ENCODE peak calls at places on chromosomes 12 and 14, in ten cellular contexts. One of them, this sample, is unnamed.

GRCh38 chr12:99618657-99619056 is 28.9 kb upstream of the GARIN6 start:
- DNase-seq in naive thymus-derived CD8-positive, alpha-beta T cell: no peak
- DNase-seq in stimulated activated CD4-positive, alpha-beta T cell treated with anti-CD3 and anti-CD28 coated beads, Interleukin-4, amount 100 ng/mL, for 48 hours: no peak
- DNase-seq in NCI-H1436 treated with DMSO at 0.1 percent for 48 hours: no peak
- DNase-seq in Karpas-422: no peak
- DNase-seq in amygdala: no peak
- DNase-seq in lung: no peak
- DNase-seq in NCI-H748 treated with DMSO at 0.1 percent for 48 hours: no peak
- DNase-seq in activated T-helper 1 cell treated with anti-CD3 and anti-CD28 coated beads, Interleukin-12 subunit alpha, Interleukin-12 subunit beta, Interleukin-2, Interleukin-4 antibody, amounts not matched to agents 30 ng/mL and 10 ng/mL and 1 ng/mL, durations not matched to agents 14 hours and 24 hours and 36 hours: no peak
- DNase-seq in activated CD4-positive, CD25-positive, alpha-beta regulatory T cell: no peak
- DNase-seq in this sample: no peak

GRCh38 chr12:107917912-107918800 is 143.7 kb downstream of the ASCL4 start:
- DNase-seq in stimulated activated CD4-positive, alpha-beta T cell treated with anti-CD3 and anti-CD28 coated beads, Interleukin-4, amount 100 ng/mL, for 48 hours: no peak
- DNase-seq in amygdala: peak
- DNase-seq in lung: no peak
- DNase-seq in activated CD4-positive, CD25-positive, alpha-beta regulatory T cell: no peak
- DNase-seq in NCI-H1436 treated with DMSO at 0.1 percent for 48 hours: no peak
- DNase-seq in Karpas-422: peak
- DNase-seq in NCI-H748 treated with DMSO at 0.1 percent for 48 hours: peak
- DNase-seq in activated T-helper 1 cell treated with anti-CD3 and anti-CD28 coated beads, Interleukin-12 subunit alpha, Interleukin-12 subunit beta, Interleukin-2, Interleukin-4 antibody, amounts not matched to agents 30 ng/mL and 10 ng/mL and 1 ng/mL, durations not matched to agents 14 hours and 24 hours and 36 hours: no peak
- DNase-seq in naive thymus-derived CD8-positive, alpha-beta T cell: no peak
- DNase-seq in this sample: peak

GRCh38 chr12:118984206-118984943 is 3.0 kb downstream of the SRRM4 start:
- DNase-seq in activated T-helper 1 cell treated with anti-CD3 and anti-CD28 coated beads, Interleukin-12 subunit alpha, Interleukin-12 subunit beta, Interleukin-2, Interleukin-4 antibody, amounts not matched to agents 30 ng/mL and 10 ng/mL and 1 ng/mL, durations not matched to agents 14 hours and 24 hours and 36 hours: no peak
- DNase-seq in amygdala: no peak
- DNase-seq in lung: no peak
- DNase-seq in activated CD4-positive, CD25-positive, alpha-beta regulatory T cell: no peak
- DNase-seq in stimulated activated CD4-positive, alpha-beta T cell treated with anti-CD3 and anti-CD28 coated beads, Interleukin-4, amount 100 ng/mL, for 48 hours: no peak
- DNase-seq in Karpas-422: no peak
- DNase-seq in NCI-H1436 treated with DMSO at 0.1 percent for 48 hours: no peak
- DNase-seq in naive thymus-derived CD8-positive, alpha-beta T cell: no peak
- DNase-seq in NCI-H748 treated with DMSO at 0.1 percent for 48 hours: peak
- DNase-seq in this sample: no peak

GRCh38 chr12:38502016-38502415 is 185.4 kb downstream of the ALG10B start:
- DNase-seq in amygdala: no peak
- DNase-seq in NCI-H748 treated with DMSO at 0.1 percent for 48 hours: no peak
- DNase-seq in lung: no peak
- DNase-seq in activated CD4-positive, CD25-positive, alpha-beta regulatory T cell: no peak
- DNase-seq in stimulated activated CD4-positive, alpha-beta T cell treated with anti-CD3 and anti-CD28 coated beads, Interleukin-4, amount 100 ng/mL, for 48 hours: no peak
- DNase-seq in naive thymus-derived CD8-positive, alpha-beta T cell: no peak
- DNase-seq in NCI-H1436 treated with DMSO at 0.1 percent for 48 hours: no peak
- DNase-seq in activated T-helper 1 cell treated with anti-CD3 and anti-CD28 coated beads, Interleukin-12 subunit alpha, Interleukin-12 subunit beta, Interleukin-2, Interleukin-4 antibody, amounts not matched to agents 30 ng/mL and 10 ng/mL and 1 ng/mL, durations not matched to agents 14 hours and 24 hours and 36 hours: no peak
- DNase-seq in Karpas-422: no peak
- DNase-seq in this sample: no peak

GRCh38 chr12:131947482-131948027 is 2.2 kb upstream of the EP400 start:
- DNase-seq in amygdala: no peak
- DNase-seq in lung: no peak
- DNase-seq in NCI-H748 treated with DMSO at 0.1 percent for 48 hours: no peak
- DNase-seq in NCI-H1436 treated with DMSO at 0.1 percent for 48 hours: no peak
- DNase-seq in activated T-helper 1 cell treated with anti-CD3 and anti-CD28 coated beads, Interleukin-12 subunit alpha, Interleukin-12 subunit beta, Interleukin-2, Interleukin-4 antibody, amounts not matched to agents 30 ng/mL and 10 ng/mL and 1 ng/mL, durations not matched to agents 14 hours and 24 hours and 36 hours: no peak
- DNase-seq in activated CD4-positive, CD25-positive, alpha-beta regulatory T cell: no peak
- DNase-seq in Karpas-422: no peak
- DNase-seq in stimulated activated CD4-positive, alpha-beta T cell treated with anti-CD3 and anti-CD28 coated beads, Interleukin-4, amount 100 ng/mL, for 48 hours: no peak
- DNase-seq in naive thymus-derived CD8-positive, alpha-beta T cell: no peak
- DNase-seq in this sample: no peak

GRCh38 chr14:51539571-51540037 is 112.1 kb upstream of the FRMD6 start:
- DNase-seq in Karpas-422: no peak
- DNase-seq in amygdala: no peak
- DNase-seq in lung: no peak
- DNase-seq in activated CD4-positive, CD25-positive, alpha-beta regulatory T cell: no peak
- DNase-seq in NCI-H1436 treated with DMSO at 0.1 percent for 48 hours: no peak
- DNase-seq in NCI-H748 treated with DMSO at 0.1 percent for 48 hours: no peak
- DNase-seq in activated T-helper 1 cell treated with anti-CD3 and anti-CD28 coated beads, Interleukin-12 subunit alpha, Interleukin-12 subunit beta, Interleukin-2, Interleukin-4 antibody, amounts not matched to agents 30 ng/mL and 10 ng/mL and 1 ng/mL, durations not matched to agents 14 hours and 24 hours and 36 hours: no peak
- DNase-seq in naive thymus-derived CD8-positive, alpha-beta T cell: no peak
- DNase-seq in stimulated activated CD4-positive, alpha-beta T cell treated with anti-CD3 and anti-CD28 coated beads, Interleukin-4, amount 100 ng/mL, for 48 hours: no peak
- DNase-seq in this sample: peak

GRCh38 chr14:65422093-65422834 is 9.7 kb downstream of the FUT8 start:
- DNase-seq in NCI-H748 treated with DMSO at 0.1 percent for 48 hours: no peak
- DNase-seq in activated CD4-positive, CD25-positive, alpha-beta regulatory T cell: no peak
- DNase-seq in Karpas-422: no peak
- DNase-seq in stimulated activated CD4-positive, alpha-beta T cell treated with anti-CD3 and anti-CD28 coated beads, Interleukin-4, amount 100 ng/mL, for 48 hours: no peak
- DNase-seq in lung: no peak
- DNase-seq in naive thymus-derived CD8-positive, alpha-beta T cell: no peak
- DNase-seq in amygdala: no peak
- DNase-seq in NCI-H1436 treated with DMSO at 0.1 percent for 48 hours: no peak
- DNase-seq in activated T-helper 1 cell treated with anti-CD3 and anti-CD28 coated beads, Interleukin-12 subunit alpha, Interleukin-12 subunit beta, Interleukin-2, Interleukin-4 antibody, amounts not matched to agents 30 ng/mL and 10 ng/mL and 1 ng/mL, durations not matched to agents 14 hours and 24 hours and 36 hours: no peak
- DNase-seq in this sample: no peak

GRCh38 chr12:110149104-110149660 is 25.0 kb downstream of the IFT81 start:
- DNase-seq in stimulated activated CD4-positive, alpha-beta T cell treated with anti-CD3 and anti-CD28 coated beads, Interleukin-4, amount 100 ng/mL, for 48 hours: no peak
- DNase-seq in Karpas-422: no peak
- DNase-seq in lung: no peak
- DNase-seq in NCI-H748 treated with DMSO at 0.1 percent for 48 hours: no peak
- DNase-seq in NCI-H1436 treated with DMSO at 0.1 percent for 48 hours: no peak
- DNase-seq in naive thymus-derived CD8-positive, alpha-beta T cell: no peak
- DNase-seq in activated CD4-positive, CD25-positive, alpha-beta regulatory T cell: no peak
- DNase-seq in activated T-helper 1 cell treated with anti-CD3 and anti-CD28 coated beads, Interleukin-12 subunit alpha, Interleukin-12 subunit beta, Interleukin-2, Interleukin-4 antibody, amounts not matched to agents 30 ng/mL and 10 ng/mL and 1 ng/mL, durations not matched to agents 14 hours and 24 hours and 36 hours: no peak
- DNase-seq in amygdala: no peak
- DNase-seq in this sample: no peak

GRCh38 chr12:110874351-110874750 is 27.6 kb downstream of the CCDC63 start:
- DNase-seq in naive thymus-derived CD8-positive, alpha-beta T cell: no peak
- DNase-seq in Karpas-422: no peak
- DNase-seq in activated T-helper 1 cell treated with anti-CD3 and anti-CD28 coated beads, Interleukin-12 subunit alpha, Interleukin-12 subunit beta, Interleukin-2, Interleukin-4 antibody, amounts not matched to agents 30 ng/mL and 10 ng/mL and 1 ng/mL, durations not matched to agents 14 hours and 24 hours and 36 hours: no peak
- DNase-seq in stimulated activated CD4-positive, alpha-beta T cell treated with anti-CD3 and anti-CD28 coated beads, Interleukin-4, amount 100 ng/mL, for 48 hours: no peak
- DNase-seq in NCI-H1436 treated with DMSO at 0.1 percent for 48 hours: no peak
- DNase-seq in NCI-H748 treated with DMSO at 0.1 percent for 48 hours: no peak
- DNase-seq in lung: no peak
- DNase-seq in amygdala: no peak
- DNase-seq in activated CD4-positive, CD25-positive, alpha-beta regulatory T cell: no peak
- DNase-seq in this sample: no peak

GRCh38 chr12:31570880-31571279 is 20.1 kb downstream of the DENND5B start:
- DNase-seq in NCI-H1436 treated with DMSO at 0.1 percent for 48 hours: no peak
- DNase-seq in activated CD4-positive, CD25-positive, alpha-beta regulatory T cell: no peak
- DNase-seq in amygdala: no peak
- DNase-seq in NCI-H748 treated with DMSO at 0.1 percent for 48 hours: no peak
- DNase-seq in activated T-helper 1 cell treated with anti-CD3 and anti-CD28 coated beads, Interleukin-12 subunit alpha, Interleukin-12 subunit beta, Interleukin-2, Interleukin-4 antibody, amounts not matched to agents 30 ng/mL and 10 ng/mL and 1 ng/mL, durations not matched to agents 14 hours and 24 hours and 36 hours: no peak
- DNase-seq in lung: no peak
- DNase-seq in stimulated activated CD4-positive, alpha-beta T cell treated with anti-CD3 and anti-CD28 coated beads, Interleukin-4, amount 100 ng/mL, for 48 hours: no peak
- DNase-seq in Karpas-422: no peak
- DNase-seq in naive thymus-derived CD8-positive, alpha-beta T cell: no peak
- DNase-seq in this sample: peak

GRCh38 chr14:60064491-60065072 is 27.1 kb upstream of the PCNX4 start:
- DNase-seq in naive thymus-derived CD8-positive, alpha-beta T cell: peak
- DNase-seq in lung: no peak
- DNase-seq in amygdala: no peak
- DNase-seq in NCI-H748 treated with DMSO at 0.1 percent for 48 hours: peak
- DNase-seq in Karpas-422: peak
- DNase-seq in activated CD4-positive, CD25-positive, alpha-beta regulatory T cell: no peak
- DNase-seq in NCI-H1436 treated with DMSO at 0.1 percent for 48 hours: no peak
- DNase-seq in activated T-helper 1 cell treated with anti-CD3 and anti-CD28 coated beads, Interleukin-12 subunit alpha, Interleukin-12 subunit beta, Interleukin-2, Interleukin-4 antibody, amounts not matched to agents 30 ng/mL and 10 ng/mL and 1 ng/mL, durations not matched to agents 14 hours and 24 hours and 36 hours: no peak
- DNase-seq in stimulated activated CD4-positive, alpha-beta T cell treated with anti-CD3 and anti-CD28 coated beads, Interleukin-4, amount 100 ng/mL, for 48 hours: no peak
- DNase-seq in this sample: peak

GRCh38 chr14:104184911-104185499 is 46.6 kb downstream of the KIF26A start:
- DNase-seq in Karpas-422: no peak
- DNase-seq in naive thymus-derived CD8-positive, alpha-beta T cell: no peak
- DNase-seq in stimulated activated CD4-positive, alpha-beta T cell treated with anti-CD3 and anti-CD28 coated beads, Interleukin-4, amount 100 ng/mL, for 48 hours: no peak
- DNase-seq in NCI-H748 treated with DMSO at 0.1 percent for 48 hours: no peak
- DNase-seq in lung: no peak
- DNase-seq in amygdala: no peak
- DNase-seq in NCI-H1436 treated with DMSO at 0.1 percent for 48 hours: no peak
- DNase-seq in activated T-helper 1 cell treated with anti-CD3 and anti-CD28 coated beads, Interleukin-12 subunit alpha, Interleukin-12 subunit beta, Interleukin-2, Interleukin-4 antibody, amounts not matched to agents 30 ng/mL and 10 ng/mL and 1 ng/mL, durations not matched to agents 14 hours and 24 hours and 36 hours: no peak
- DNase-seq in activated CD4-positive, CD25-positive, alpha-beta regulatory T cell: no peak
- DNase-seq in this sample: peak

GRCh38 chr12:69007166-69007857 is 74.3 kb upstream of the CPM start:
- DNase-seq in activated CD4-positive, CD25-positive, alpha-beta regulatory T cell: no peak
- DNase-seq in amygdala: no peak
- DNase-seq in NCI-H748 treated with DMSO at 0.1 percent for 48 hours: peak
- DNase-seq in naive thymus-derived CD8-positive, alpha-beta T cell: no peak
- DNase-seq in lung: peak
- DNase-seq in Karpas-422: no peak
- DNase-seq in NCI-H1436 treated with DMSO at 0.1 percent for 48 hours: peak
- DNase-seq in activated T-helper 1 cell treated with anti-CD3 and anti-CD28 coated beads, Interleukin-12 subunit alpha, Interleukin-12 subunit beta, Interleukin-2, Interleukin-4 antibody, amounts not matched to agents 30 ng/mL and 10 ng/mL and 1 ng/mL, durations not matched to agents 14 hours and 24 hours and 36 hours: no peak
- DNase-seq in stimulated activated CD4-positive, alpha-beta T cell treated with anti-CD3 and anti-CD28 coated beads, Interleukin-4, amount 100 ng/mL, for 48 hours: no peak
- DNase-seq in this sample: no peak

GRCh38 chr12:54360717-54361456 is 3.4 kb downstream of the GPR84 start:
- DNase-seq in NCI-H748 treated with DMSO at 0.1 percent for 48 hours: peak
- DNase-seq in stimulated activated CD4-positive, alpha-beta T cell treated with anti-CD3 and anti-CD28 coated beads, Interleukin-4, amount 100 ng/mL, for 48 hours: peak
- DNase-seq in amygdala: peak
- DNase-seq in Karpas-422: peak
- DNase-seq in activated CD4-positive, CD25-positive, alpha-beta regulatory T cell: no peak
- DNase-seq in activated T-helper 1 cell treated with anti-CD3 and anti-CD28 coated beads, Interleukin-12 subunit alpha, Interleukin-12 subunit beta, Interleukin-2, Interleukin-4 antibody, amounts not matched to agents 30 ng/mL and 10 ng/mL and 1 ng/mL, durations not matched to agents 14 hours and 24 hours and 36 hours: no peak
- DNase-seq in NCI-H1436 treated with DMSO at 0.1 percent for 48 hours: peak
- DNase-seq in lung: peak
- DNase-seq in naive thymus-derived CD8-positive, alpha-beta T cell: peak
- DNase-seq in this sample: peak

GRCh38 chr14:51873221-51873893 is 12.9 kb downstream of the GNG2 start:
- DNase-seq in NCI-H1436 treated with DMSO at 0.1 percent for 48 hours: peak
- DNase-seq in Karpas-422: peak
- DNase-seq in activated T-helper 1 cell treated with anti-CD3 and anti-CD28 coated beads, Interleukin-12 subunit alpha, Interleukin-12 subunit beta, Interleukin-2, Interleukin-4 antibody, amounts not matched to agents 30 ng/mL and 10 ng/mL and 1 ng/mL, durations not matched to agents 14 hours and 24 hours and 36 hours: peak
- DNase-seq in activated CD4-positive, CD25-positive, alpha-beta regulatory T cell: no peak
- DNase-seq in amygdala: no peak
- DNase-seq in NCI-H748 treated with DMSO at 0.1 percent for 48 hours: peak
- DNase-seq in stimulated activated CD4-positive, alpha-beta T cell treated with anti-CD3 and anti-CD28 coated beads, Interleukin-4, amount 100 ng/mL, for 48 hours: no peak
- DNase-seq in lung: no peak
- DNase-seq in naive thymus-derived CD8-positive, alpha-beta T cell: no peak
- DNase-seq in this sample: peak

GRCh38 chr12:127760996-127761395 is 506.0 kb upstream of the TMEM132C start:
- DNase-seq in activated T-helper 1 cell treated with anti-CD3 and anti-CD28 coated beads, Interleukin-12 subunit alpha, Interleukin-12 subunit beta, Interleukin-2, Interleukin-4 antibody, amounts not matched to agents 30 ng/mL and 10 ng/mL and 1 ng/mL, durations not matched to agents 14 hours and 24 hours and 36 hours: no peak
- DNase-seq in NCI-H748 treated with DMSO at 0.1 percent for 48 hours: no peak
- DNase-seq in NCI-H1436 treated with DMSO at 0.1 percent for 48 hours: no peak
- DNase-seq in stimulated activated CD4-positive, alpha-beta T cell treated with anti-CD3 and anti-CD28 coated beads, Interleukin-4, amount 100 ng/mL, for 48 hours: no peak
- DNase-seq in lung: no peak
- DNase-seq in naive thymus-derived CD8-positive, alpha-beta T cell: no peak
- DNase-seq in amygdala: peak
- DNase-seq in Karpas-422: no peak
- DNase-seq in activated CD4-positive, CD25-positive, alpha-beta regulatory T cell: no peak
- DNase-seq in this sample: no peak

GRCh38 chr12:50039151-50039835 is 14.0 kb upstream of the RACGAP1 start:
- DNase-seq in naive thymus-derived CD8-positive, alpha-beta T cell: peak
- DNase-seq in lung: peak
- DNase-seq in NCI-H748 treated with DMSO at 0.1 percent for 48 hours: peak
- DNase-seq in stimulated activated CD4-positive, alpha-beta T cell treated with anti-CD3 and anti-CD28 coated beads, Interleukin-4, amount 100 ng/mL, for 48 hours: peak
- DNase-seq in activated T-helper 1 cell treated with anti-CD3 and anti-CD28 coated beads, Interleukin-12 subunit alpha, Interleukin-12 subunit beta, Interleukin-2, Interleukin-4 antibody, amounts not matched to agents 30 ng/mL and 10 ng/mL and 1 ng/mL, durations not matched to agents 14 hours and 24 hours and 36 hours: peak
- DNase-seq in activated CD4-positive, CD25-positive, alpha-beta regulatory T cell: peak
- DNase-seq in amygdala: peak
- DNase-seq in NCI-H1436 treated with DMSO at 0.1 percent for 48 hours: no peak
- DNase-seq in Karpas-422: peak
- DNase-seq in this sample: peak

GRCh38 chr14:52031781-52032180 is 37.1 kb downstream of the NID2 start:
- DNase-seq in activated CD4-positive, CD25-positive, alpha-beta regulatory T cell: no peak
- DNase-seq in stimulated activated CD4-positive, alpha-beta T cell treated with anti-CD3 and anti-CD28 coated beads, Interleukin-4, amount 100 ng/mL, for 48 hours: no peak
- DNase-seq in Karpas-422: no peak
- DNase-seq in activated T-helper 1 cell treated with anti-CD3 and anti-CD28 coated beads, Interleukin-12 subunit alpha, Interleukin-12 subunit beta, Interleukin-2, Interleukin-4 antibody, amounts not matched to agents 30 ng/mL and 10 ng/mL and 1 ng/mL, durations not matched to agents 14 hours and 24 hours and 36 hours: no peak
- DNase-seq in lung: no peak
- DNase-seq in NCI-H1436 treated with DMSO at 0.1 percent for 48 hours: no peak
- DNase-seq in amygdala: no peak
- DNase-seq in NCI-H748 treated with DMSO at 0.1 percent for 48 hours: no peak
- DNase-seq in naive thymus-derived CD8-positive, alpha-beta T cell: no peak
- DNase-seq in this sample: no peak

This sample was measured in dermis blood vessel endothelial cell.